ENCODE peak calls at places on chromosomes 11 and 22, in four cellular contexts. B, R, X and V are unnamed samples.

GRCh38 chr11:100622404-100622803 is 64.7 kb upstream of the ARHGAP42 start:
- ATAC-seq in B (no peak), R (no peak), X (no peak), V (no peak)

GRCh38 chr11:109972181-109972715 is 120.9 kb upstream of the ZC3H12C start:
- ATAC-seq in B (peak), R (no peak), X (peak), V (no peak)

GRCh38 chr11:62018978-62019664 is 51.7 kb upstream of the FTH1 start:
- ATAC-seq in B (no peak), R (no peak), X (peak), V (no peak)

GRCh38 chr22:22429374-22430108 is 79.0 kb downstream of the ZNF280B start:
- ATAC-seq in B (no peak), R (no peak), X (no peak), V (no peak)

GRCh38 chr11:119266517-119267255 is 50.2 kb downstream of the MCAM start:
- ATAC-seq in B (no peak), R (no peak), X (no peak), V (no peak)

GRCh38 chr22:45672564-45673481 is 1.2 kb downstream of the ATXN10 start:
- ATAC-seq in B (peak), R (peak), X (peak), V (peak)

GRCh38 chr11:115642660-115643059 is 138.4 kb upstream of the CADM1 start:
- ATAC-seq in B (no peak), R (no peak), X (no peak), V (no peak)

GRCh38 chr11:121538054-121538453 is 85.3 kb upstream of the SORL1-AS1 start:
- ATAC-seq in B (no peak), R (no peak), X (no peak), V (no peak)

GRCh38 chr11:108302121-108302785 is 79.4 kb downstream of the ATM start:
- ATAC-seq in B (no peak), R (peak), X (no peak), V (no peak)

GRCh38 chr22:25119609-25120008 is 80.0 kb upstream of the CRYBB3 start:
- ATAC-seq in B (no peak), R (no peak), X (no peak), V (no peak)

DNA sequence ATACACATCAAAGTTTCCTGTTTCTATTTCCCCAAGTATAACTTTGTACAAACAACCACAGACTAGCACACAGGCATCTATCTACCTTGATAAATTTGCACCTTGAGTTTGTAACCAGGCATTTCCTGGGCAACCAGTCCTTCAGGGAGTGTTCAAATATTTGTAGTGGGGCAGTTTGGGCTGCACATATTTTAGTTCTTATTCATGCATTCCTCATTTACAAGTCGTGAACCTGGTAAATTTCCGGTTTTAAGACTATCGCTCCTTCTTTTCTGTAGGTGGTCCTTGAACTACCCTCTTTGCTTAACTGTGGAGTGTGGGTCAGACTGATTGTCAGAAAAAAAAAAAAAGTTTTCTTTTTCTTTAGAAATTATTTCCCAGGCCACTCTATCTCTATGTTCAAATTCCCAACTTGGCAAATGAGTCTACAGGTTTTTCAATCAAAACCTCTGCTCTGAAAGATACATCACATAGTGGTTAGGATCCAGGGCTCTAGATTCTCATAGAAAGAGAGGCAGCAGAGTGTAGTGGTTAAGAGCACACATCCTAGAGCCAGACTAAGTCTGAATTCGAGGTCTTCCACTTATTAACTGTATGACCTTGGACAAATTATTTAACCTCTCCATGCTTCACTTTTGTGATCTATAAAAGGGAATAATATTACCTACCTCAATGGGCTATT is 201.5 kb downstream of the SOX6 start:
- ATAC-seq in B (no peak), R (peak), X (no peak), V (no peak)
- H3K27ac ChIP-seq in B (no peak), R (no peak), X (no peak), V (no peak)

GRCh38 chr11:126153999-126154398 is 57.5 kb downstream of the RPUSD4 start:
- ATAC-seq in B (no peak), R (peak), X (no peak), V (no peak)
- H3K27ac ChIP-seq in B (no peak), R (no peak), X (no peak), V (no peak)

GRCh38 chr11:6747097-6747662 is 24.6 kb downstream of the OR2AG2 start:
- ATAC-seq in B (no peak), R (no peak), X (no peak), V (no peak)
- H3K27ac ChIP-seq in B (peak), R (no peak), X (peak), V (no peak)

DNA sequence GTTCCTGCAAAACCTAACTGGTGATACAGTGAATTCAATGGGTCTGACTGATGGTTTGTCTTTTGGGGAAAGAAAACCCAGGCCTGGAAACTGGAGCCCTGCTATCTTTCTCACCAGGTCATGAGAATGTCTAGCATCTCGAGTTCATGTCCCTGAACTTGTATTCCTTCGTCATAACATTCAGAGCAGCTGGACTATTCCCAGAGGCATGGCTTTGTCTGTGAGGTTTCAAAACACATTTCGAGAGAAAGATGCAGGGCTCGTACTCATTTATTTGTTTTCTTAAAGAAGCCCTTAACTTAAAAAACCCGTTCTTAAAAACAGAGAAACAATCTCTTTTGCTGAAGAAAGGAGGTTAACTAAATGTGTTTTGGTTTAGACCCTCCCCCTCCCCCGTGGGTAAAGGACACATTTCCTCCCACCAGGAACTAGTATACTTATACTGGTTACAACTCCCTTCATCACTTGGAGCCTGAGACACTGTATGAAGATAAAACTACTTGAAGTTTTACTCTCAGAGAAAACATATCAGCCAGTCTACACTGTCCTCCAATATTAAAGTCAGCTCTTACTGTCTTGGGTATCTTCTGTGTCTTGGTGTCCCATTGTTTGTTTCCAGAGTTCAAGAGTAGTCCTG is 43.2 kb downstream of the ME3 start:
- ATAC-seq in B (peak), R (no peak), X (peak), V (peak)
- H3K27ac ChIP-seq in B (peak), R (no peak), X (peak), V (peak)

GRCh38 chr11:65066315-65066714 is 8.0 kb upstream of the NAALADL1 start:
- ATAC-seq in B (no peak), R (no peak), X (no peak), V (no peak)
- H3K27ac ChIP-seq in B (no peak), R (no peak), X (no peak), V (no peak)

GRCh38 chr11:27218498-27219038 is 144.4 kb downstream of the CCDC34 start:
- ATAC-seq in B (peak), R (peak), X (peak), V (no peak)
- H3K27ac ChIP-seq in B (no peak), R (peak), X (peak), V (peak)